ENCODE peak calls at places on chromosomes 11 and 22, in four cellular contexts. F is dorsolateral prefrontal cortex, G is fibroblast of the aortic adventitia, K is adrenal gland. Z is an unnamed sample.
A peak's percentile ranks its signal among the peaks of the same experiment; 100 is the strongest.

GRCh38 chr11:5686426-5686825 is 1.6 kb upstream of the TRIM5 start:
- DNase-seq in F (no peak), G (no peak), K (no peak), Z (no peak)

GRCh38 chr11:30585892-30586250 is 282 bp downstream of the MPPED2 start:
- DNase-seq in F (no peak), G (no peak), K (peak; percentile 18), Z (no peak)

GRCh38 chr11:73137262-73137941 is 4.7 kb downstream of the FCHSD2 start:
- DNase-seq in F (no peak), G (no peak), K (no peak), Z (no peak)

GRCh38 chr11:61985863-61986262 is 18.4 kb upstream of the FTH1 start:
- DNase-seq in F (no peak), G (no peak), K (no peak), Z (no peak)

GRCh38 chr11:113644605-113645004 is 61.5 kb downstream of the TMPRSS5 start:
- DNase-seq in F (no peak), G (no peak), K (no peak), Z (no peak)

GRCh38 chr11:31657091-31657490 is 147.5 kb downstream of the ELP4 start:
- DNase-seq in F (no peak), G (no peak), K (no peak), Z (no peak)

GRCh38 chr11:128493570-128493965 is 93.8 kb downstream of the ETS1 start:
- DNase-seq in F (no peak), G (peak; percentile 53), K (no peak), Z (no peak)

GRCh38 chr22:41243361-41243760 is 2.6 kb upstream of the CHADL start:
- DNase-seq in F (no peak), G (no peak), K (no peak), Z (no peak)

GRCh38 chr11:45104790-45105084 is 41.7 kb upstream of the PRDM11 start:
- DNase-seq in F (no peak), G (no peak), K (no peak), Z (no peak)

GRCh38 chr11:59413646-59414045 is 12.6 kb downstream of the OR5A2 start:
- DNase-seq in F (no peak), G (no peak), K (no peak), Z (no peak)

GRCh38 chr11:8168485-8169257 is at the start of gene RIC3:
- DNase-seq in F (peak; percentile 46), G (no peak), K (peak; percentile 58), Z (no peak)

GRCh38 chr11:71272161-71272560 is 19.8 kb upstream of the SHANK2 start:
- DNase-seq in F (no peak), G (no peak), K (no peak), Z (no peak)

GRCh38 chr11:61918251-61919112 is 1.1 kb upstream of the RAB3IL1 start:
- DNase-seq in F (peak; percentile 22), G (peak; percentile 58), K (no peak), Z (no peak)

GRCh38 chr22:37308385-37309200 is 26.3 kb downstream of the CYTH4 start:
- DNase-seq in F (no peak), G (no peak), K (no peak), Z (no peak)

GRCh38 chr22:30541979-30542810 is 4.3 kb downstream of the SEC14L6 start:
- DNase-seq in F (no peak), G (no peak), K (peak; percentile 15), Z (no peak)

GRCh38 chr22:41043727-41044126 is 48.7 kb upstream of the EP300 start:
- DNase-seq in F (no peak), G (no peak), K (no peak), Z (no peak)

GRCh38 chr11:89498845-89499448 is 7.8 kb upstream of the NOX4 start:
- DNase-seq in F (no peak), G (no peak), K (no peak), Z (no peak)

GRCh38 chr11:5809122-5809519 is 397 bp downstream of the OR52N2 start:
- DNase-seq in F (no peak), G (no peak), K (no peak), Z (peak; percentile 3)

GRCh38 chr11:24457985-24458384 is 38.9 kb upstream of the LUZP2 start:
- DNase-seq in F (no peak), G (no peak), K (no peak), Z (no peak)

GRCh38 chr22:45344339-45344738 is 34.6 kb downstream of the FAM118A start:
- DNase-seq in F (no peak), G (peak; percentile 34), K (no peak), Z (peak; percentile 23)

GRCh38 chr11:104146421-104146820 is 17.5 kb downstream of the PDGFD start:
- DNase-seq in F (no peak), G (no peak), K (no peak), Z (peak; percentile 59)

DNA sequence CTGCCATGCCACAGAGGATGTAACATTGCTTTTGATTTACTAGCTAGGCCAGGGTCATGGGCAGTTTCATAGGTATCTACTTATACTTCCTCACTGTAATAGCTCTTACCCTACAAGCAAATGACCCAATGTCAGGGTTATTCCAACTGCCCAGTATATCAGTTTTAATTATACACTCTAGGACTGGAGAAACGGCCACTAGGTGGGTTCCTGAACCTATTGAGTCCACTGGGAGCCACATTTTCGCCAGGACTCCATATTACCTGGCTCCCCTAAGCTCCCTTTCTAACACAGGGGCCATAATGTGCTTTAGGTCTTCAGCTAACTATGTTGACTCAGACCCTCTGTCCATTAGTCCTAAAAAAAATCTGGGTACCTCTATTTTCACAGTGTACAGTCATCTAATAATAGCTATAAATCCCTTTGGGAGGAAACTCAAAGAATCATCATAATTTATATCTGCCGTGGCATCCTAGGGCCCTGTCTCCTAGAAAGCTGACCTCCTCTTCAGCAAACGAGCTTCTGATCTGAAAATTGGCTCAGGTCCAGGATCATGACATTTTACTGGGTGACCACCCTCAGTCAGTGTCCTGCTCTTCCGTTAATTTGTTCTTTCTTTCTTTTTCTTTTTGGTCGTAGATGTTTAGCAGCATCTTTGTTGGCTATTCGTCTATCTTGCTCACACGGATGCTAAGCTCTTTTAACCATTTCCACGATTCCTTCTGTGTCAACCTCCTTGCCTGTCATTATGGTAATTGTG is 244.3 kb downstream of the FAM76B start:
- DNase-seq in F (no peak), G (no peak), K (no peak), Z (no peak)
- TF ChIP-seq CTCF in F (no peak), G (no peak), K (no peak), Z (peak; percentile 29)

GRCh38 chr22:42270512-42271190 is at the start of gene TCF20:
- DNase-seq in F (no peak), G (peak; percentile 62), K (peak; percentile 80), Z (peak; percentile 72)
- TF ChIP-seq CTCF in F (no peak), G (no peak), K (no peak), Z (no peak)

DNA sequence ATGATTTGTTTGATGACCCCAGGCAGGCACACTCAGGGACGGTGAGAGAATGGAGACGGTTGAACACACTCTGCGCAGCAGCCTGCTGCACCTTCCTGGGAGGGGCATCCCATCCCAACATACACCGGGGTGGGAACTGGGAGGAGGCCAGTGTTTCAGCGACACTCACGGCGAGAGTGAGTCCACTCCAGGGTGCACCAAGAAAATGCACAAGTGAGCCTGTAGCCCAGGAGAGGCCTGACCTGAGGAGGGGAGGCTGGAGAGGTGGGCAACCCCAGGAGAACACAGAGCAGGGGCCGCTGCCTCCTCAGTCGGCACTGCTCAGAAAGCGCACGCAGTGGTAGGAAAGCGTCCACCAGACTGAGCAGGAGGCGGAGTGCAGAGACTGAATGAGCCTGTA is 54.5 kb downstream of the IGF2 start:
- DNase-seq in F (no peak), G (no peak), K (no peak), Z (no peak)
- TF ChIP-seq CTCF in F (no peak), G (no peak), K (no peak), Z (no peak)

GRCh38 chr11:48384670-48385069 is 18.4 kb upstream of the OR4C5 start:
- DNase-seq in F (no peak), G (no peak), K (no peak), Z (no peak)
- TF ChIP-seq CTCF in F (no peak), G (no peak), K (no peak), Z (no peak)

GRCh38 chr11:119314748-119315138 is 2.2 kb downstream of the MCAM start:
- DNase-seq in F (no peak), G (no peak), K (no peak), Z (no peak)

GRCh38 chr11:119317592-119318239 is 786 bp upstream of the MCAM start:
- DNase-seq in F (no peak), G (no peak), K (no peak), Z (no peak)

GRCh38 chr11:119316017-119316728 is 757 bp downstream of the MCAM start:
- DNase-seq in F (peak; percentile 84), G (no peak), K (peak; percentile 68), Z (no peak)

GRCh38 chr11:119316729-119317591 is at the start of gene MCAM:
- DNase-seq in F (no peak), G (peak; percentile 11), K (no peak), Z (peak; percentile 45)

GRCh38 chr11:119315139-119316016 is 1.6 kb downstream of the MCAM start:
- DNase-seq in F (no peak), G (no peak), K (no peak), Z (no peak)
- TF ChIP-seq CTCF in F (peak; percentile 23), G (no peak), K (no peak), Z (peak; percentile 3)

GRCh38 chr11:69801513-69802335 is 17.5 kb downstream of the FGF3 start:
- DNase-seq in F (no peak), G (no peak), K (peak; percentile 25), Z (peak; percentile 7)
- TF ChIP-seq CTCF in F (peak; percentile 48), G (peak; percentile 76), K (peak; percentile 52), Z (peak; percentile 86)

DNA sequence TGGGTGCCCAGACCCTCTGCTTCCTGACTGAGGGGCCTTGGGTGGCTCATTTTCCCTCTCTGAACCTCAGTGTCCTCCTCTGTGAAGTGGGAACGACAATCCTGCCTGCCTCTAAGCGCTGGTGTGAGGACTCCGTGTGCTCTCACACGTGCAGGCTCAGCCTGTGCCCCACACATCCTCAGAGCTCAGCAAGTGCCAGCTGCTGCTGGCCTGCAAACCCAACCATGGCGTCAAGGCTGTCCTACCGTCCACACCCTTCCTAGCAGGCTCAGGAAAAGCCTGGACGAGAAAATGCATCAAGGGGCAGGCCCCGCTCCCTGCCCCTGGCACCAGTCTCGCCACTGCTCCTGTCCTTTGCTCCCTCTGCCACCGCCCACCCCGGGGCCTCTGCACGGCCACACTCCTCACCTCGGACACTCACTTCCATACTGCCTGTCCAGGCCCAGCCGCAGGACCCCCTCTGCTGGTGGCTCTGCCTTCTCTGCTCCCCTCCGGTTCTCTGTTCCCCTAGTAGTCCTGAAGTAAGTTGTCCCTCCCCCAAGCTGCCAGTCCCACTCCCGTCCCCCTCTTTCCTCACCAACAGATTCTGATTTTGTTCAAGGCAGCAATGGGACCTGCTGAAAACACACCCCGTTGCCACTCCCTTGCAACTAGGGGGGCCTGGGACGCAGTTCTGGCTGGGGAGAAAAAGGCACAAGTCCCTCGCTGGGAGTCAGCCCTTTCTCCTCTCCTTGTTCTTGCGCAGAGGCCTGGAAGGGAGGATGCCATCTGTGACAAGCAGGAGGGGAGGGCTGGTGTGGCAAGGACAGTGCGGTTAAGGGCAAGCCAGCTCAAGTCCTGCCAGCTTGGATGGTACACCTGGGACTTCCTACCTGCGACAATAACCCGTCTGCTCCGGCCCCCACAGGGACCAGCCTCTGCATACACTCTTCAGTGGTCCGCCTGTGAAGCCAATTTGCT is 62.2 kb downstream of the ARFGAP3 start:
- DNase-seq in F (no peak), G (no peak), K (no peak), Z (no peak)
- TF ChIP-seq CTCF in F (no peak), G (no peak), K (no peak), Z (peak; percentile 32)

Z was measured in fibroblast of villous mesenchyme.